ENCODE peak calls at places on chromosomes 16 and 17, in ten cellular contexts. Y is OCI-LY7, M is IMR-90, T is GM23248, L is A549, Q is PC-3, H is small intestine, A is kidney, G is ascending aorta, B is testis. N is an unnamed sample.

GRCh38 chr17:60493847-60494321 is 32.2 kb downstream of the APPBP2 start:
- DNase-seq in Y (no peak), T (peak; percentile 60), M (peak; percentile 60), A (no peak), Q (no peak), G (no peak), L (no peak), H (no peak), B (no peak), N (no peak)

GRCh38 chr17:47279062-47279801 is 25.6 kb downstream of the ITGB3 start:
- DNase-seq in T (peak; percentile 98), M (peak; percentile 97), L (no peak), G (peak; percentile 96), A (peak; percentile 87), B (no peak), Q (peak; percentile 82), Y (peak; percentile 77), H (peak; percentile 14), N (no peak)

GRCh38 chr17:44307387-44308186 is 814 bp upstream of the RUNDC3A start:
- DNase-seq in T (peak; percentile 73), H (peak; percentile 21), G (no peak), M (no peak), Q (no peak), A (peak; percentile 84), Y (no peak), B (peak; percentile 73), L (peak; percentile 88), N (peak; percentile 92)

GRCh38 chr17:31008374-31009035 is 37.7 kb downstream of the RNF135 start:
- DNase-seq in L (no peak), T (peak; percentile 82), G (peak; percentile 74), B (peak; percentile 43), H (peak; percentile 52), Y (peak; percentile 6), Q (peak; percentile 42), M (peak; percentile 45), A (peak; percentile 89), N (no peak)

GRCh38 chr16:11128211-11129123 is 127.5 kb downstream of the SOCS1 start:
- DNase-seq in L (no peak), G (no peak), H (no peak), B (peak; percentile 34), T (peak; percentile 85), M (peak; percentile 79), Y (no peak), Q (no peak), A (no peak), N (no peak)

GRCh38 chr17:51461578-51462004 is 201.2 kb downstream of the UTP18 start:
- DNase-seq in H (peak; percentile 44), Y (peak; percentile 40), T (peak; percentile 89), L (peak; percentile 81), A (no peak), G (no peak), Q (peak; percentile 82), B (peak; percentile 79), M (peak; percentile 23), N (peak; percentile 91)

GRCh38 chr16:52547001-52547833 is at the start of gene TOX3:
- DNase-seq in A (peak; percentile 80), Q (no peak), M (no peak), T (peak; percentile 1), Y (no peak), H (peak; percentile 60), B (no peak), L (no peak), G (no peak), N (peak; percentile 42)

GRCh38 chr17:77419547-77420475 is 279.0 kb downstream of the SEC14L1 start:
- DNase-seq in M (peak; percentile 80), Y (peak; percentile 26), A (no peak), B (no peak), Q (peak; percentile 57), G (no peak), T (no peak), L (no peak), H (no peak), N (peak; percentile 84)

GRCh38 chr17:81069084-81069645 is 34.2 kb downstream of the BAIAP2 start:
- DNase-seq in H (peak; percentile 61), M (no peak), L (no peak), G (no peak), Y (no peak), T (no peak), A (no peak), B (no peak), Q (no peak), N (no peak)

GRCh38 chr16:3645504-3646347 is 8.8 kb upstream of the DNASE1 start:
- DNase-seq in B (peak; percentile 5), Q (no peak), H (peak; percentile 64), A (no peak), G (peak; percentile 42), T (no peak), Y (no peak), L (no peak), M (peak; percentile 73), N (no peak)

GRCh38 chr16:13333336-13333735 is 431.9 kb downstream of the SHISA9 start:
- DNase-seq in A (no peak), Q (no peak), T (no peak), L (no peak), H (no peak), B (no peak), M (no peak), Y (no peak), G (no peak), N (no peak)

GRCh38 chr17:58679263-58680037 is 12.4 kb downstream of the TEX14 start:
- DNase-seq in L (peak; percentile 71), H (no peak), Q (peak; percentile 81), G (no peak), A (no peak), B (no peak), T (no peak), M (peak; percentile 52), Y (no peak), N (peak; percentile 73)

GRCh38 chr17:38627957-38628356 is 22.2 kb upstream of the SRCIN1 start:
- DNase-seq in H (no peak), A (no peak), M (no peak), Q (no peak), T (no peak), G (no peak), B (no peak), Y (no peak), L (no peak), N (no peak)

GRCh38 chr16:62929593-62929992 is 893.4 kb upstream of the CDH8 start:
- DNase-seq in L (no peak), H (no peak), B (no peak), Q (no peak), T (no peak), M (no peak), A (no peak), G (no peak), Y (no peak), N (no peak)

GRCh38 chr16:21023509-21024202 is 123.1 kb downstream of the LYRM1 start:
- DNase-seq in M (no peak), L (no peak), H (peak; percentile 92), Q (no peak), A (no peak), G (no peak), Y (no peak), B (no peak), T (no peak), N (no peak)

GRCh38 chr16:89918453-89919347 is at the start of gene MC1R:
- DNase-seq in A (peak; percentile 87), Q (no peak), M (peak; percentile 21), T (peak; percentile 68), Y (peak; percentile 87), L (peak; percentile 51), H (no peak), G (no peak), B (no peak), N (peak; percentile 75)

DNA sequence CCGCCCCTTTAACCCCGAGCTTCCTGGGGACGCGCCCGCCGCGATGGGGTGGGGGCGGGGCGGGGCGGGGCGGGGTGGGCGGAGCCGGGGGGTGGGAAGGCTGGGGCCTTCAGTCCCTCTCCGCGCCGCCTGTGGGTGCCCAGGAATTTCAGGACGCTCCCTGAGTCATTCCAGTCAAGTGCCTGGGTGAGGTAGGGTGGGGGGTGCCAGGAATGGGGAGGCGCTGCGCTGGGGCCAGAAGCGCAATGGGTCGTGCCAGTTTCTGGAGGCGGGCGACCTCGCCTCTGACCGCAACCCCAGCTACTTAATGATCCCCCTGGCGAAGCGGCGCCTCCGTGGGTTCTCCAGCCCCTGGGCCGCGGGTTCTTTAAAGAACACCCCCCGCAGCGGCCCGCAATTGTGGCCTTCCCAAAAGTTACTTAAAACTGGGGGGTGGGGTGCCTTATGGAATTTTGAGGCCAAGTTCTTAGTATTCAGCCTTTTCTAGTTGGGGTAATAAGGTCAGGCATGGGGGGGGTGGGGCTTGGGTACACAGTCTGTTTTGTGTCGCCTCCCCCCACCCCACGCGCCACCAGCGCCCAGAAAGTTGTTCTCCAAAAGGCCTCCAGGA is 826 bp upstream of the GSE1 start:
- DNase-seq in L (peak; percentile 97), A (peak; percentile 96), H (peak; percentile 82), T (peak; percentile 97), B (peak; percentile 58), Y (peak; percentile 52), G (peak; percentile 92), M (peak; percentile 85), Q (peak; percentile 88), N (peak; percentile 71)
- H3K4me1 ChIP-seq in L (peaks cover 32% of the 10 kb centered on the region), A (peaks cover 31% of the 10 kb centered on the region), H (peaks cover 11% of the 10 kb centered on the region), T (peaks cover 22% of the 10 kb centered on the region), B (peaks cover 77% of the 10 kb centered on the region), Y (peaks cover 79% of the 10 kb centered on the region), G (peaks cover 41% of the 10 kb centered on the region), M (peaks cover 21% of the 10 kb centered on the region), Q (peaks cover 33% of the 10 kb centered on the region), N (peaks cover 33% of the 10 kb centered on the region)

DNA sequence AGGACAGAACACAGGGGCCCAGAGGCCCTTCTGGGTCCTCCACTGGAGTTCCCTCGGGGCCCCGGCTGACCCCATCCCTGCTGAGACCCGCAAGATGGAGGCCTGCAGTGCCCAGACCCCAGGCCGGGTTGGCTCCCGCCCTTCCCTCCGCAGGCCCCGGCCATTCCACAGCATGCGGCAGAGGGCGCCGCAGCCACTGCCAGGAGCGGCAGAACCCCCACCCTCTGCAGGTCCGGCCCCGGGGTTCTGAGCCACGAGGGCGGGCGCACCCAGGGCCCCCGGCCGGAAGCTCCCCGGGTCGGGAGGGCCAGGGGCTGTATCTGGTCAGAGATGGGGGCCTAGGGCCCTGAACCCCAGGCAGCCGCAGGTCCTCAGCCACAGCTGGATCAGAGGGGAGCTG is 2.4 kb upstream of the PERCC1 start:
- DNase-seq in M (no peak), Y (peak; percentile 49), T (peak; percentile 40), H (no peak), Q (no peak), B (no peak), G (no peak), A (peak; percentile 77), L (peak; percentile 82), N (peak; percentile 21)
- H3K4me3 ChIP-seq in M (no peak overlapping the region), Y (no peak overlapping the region), T (no peak overlapping the region), H (no peak overlapping the region), Q (no peak overlapping the region), B (no peak overlapping the region), G (no peak overlapping the region), A (no peak overlapping the region), L (no peak overlapping the region), N (no peak overlapping the region)

DNA sequence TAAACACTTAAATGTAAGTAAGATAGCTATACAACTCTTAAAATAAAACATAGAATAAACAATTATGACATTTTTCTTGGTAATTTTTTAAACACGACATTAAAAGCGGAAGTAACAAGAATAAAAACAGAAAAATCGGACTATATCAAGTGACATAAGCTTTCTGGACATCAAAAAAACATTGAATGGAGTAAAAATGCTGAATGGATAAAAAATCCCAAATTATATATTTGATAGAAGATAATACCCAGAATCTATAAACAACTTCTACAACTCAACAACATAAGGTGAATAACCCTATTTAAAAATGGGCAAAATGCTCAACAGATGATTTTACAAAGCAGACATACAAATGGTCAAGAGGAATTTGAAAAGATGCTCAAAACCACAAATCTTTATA is 1866.5 kb downstream of the TP53TG3F start:
- DNase-seq in H (no peak), M (no peak), B (no peak), L (no peak), Q (no peak), G (no peak), A (no peak), Y (no peak), T (no peak), N (no peak)
- H3K9me3 ChIP-seq in H (peaks cover 1% of the 10 kb centered on the region), M (peaks cover 9% of the 10 kb centered on the region), B (no peaks in the 10 kb centered on the region), L (no peaks in the 10 kb centered on the region), Q (no peaks in the 10 kb centered on the region), G (no peaks in the 10 kb centered on the region), A (no peaks in the 10 kb centered on the region), Y (no peaks in the 10 kb centered on the region), T (no peaks in the 10 kb centered on the region), N (peaks cover 13% of the 10 kb centered on the region)

GRCh38 chr16:55326261-55326802 is 2.3 kb downstream of the IRX6 start:
- DNase-seq in B (no peak), L (no peak), H (no peak), Q (no peak), M (no peak), A (peak; percentile 65), T (no peak), Y (no peak), G (no peak), N (no peak)
- H3K4me1 ChIP-seq in B (peaks cover 3% of the 10 kb centered on the region), L (peaks cover 4% of the 10 kb centered on the region), H (no peaks in the 10 kb centered on the region), Q (no peaks in the 10 kb centered on the region), M (no peaks in the 10 kb centered on the region), A (no peaks in the 10 kb centered on the region), T (no peaks in the 10 kb centered on the region), Y (no peaks in the 10 kb centered on the region), G (peaks cover 6% of the 10 kb centered on the region), N (no peaks in the 10 kb centered on the region)

N was measured in BE2C.